ENCODE peak calls at places on chromosomes 6 and 20, in seven cellular contexts. F, W, Z, C, K, Q and G are unnamed samples.

GRCh38 chr6:107616776-107617175 is 126.9 kb downstream of the SOBP start:
- DNase-seq in F (no peak), W (no peak), Z (no peak), C (no peak), K (peak), Q (no peak), G (peak)

GRCh38 chr20:8094415-8094818 is 37.6 kb upstream of the PLCB1 start:
- DNase-seq in F (peak), W (no peak), Z (no peak), C (peak), K (no peak), Q (no peak), G (no peak)

GRCh38 chr6:158818580-158819212 is 472 bp downstream of the EZR start:
- DNase-seq in F (peak), W (peak), Z (peak), C (peak), K (peak), Q (peak), G (peak)

GRCh38 chr6:89432875-89433636 is at the start of gene ANKRD6:
- DNase-seq in F (peak), W (peak), Z (peak), C (peak), K (peak), Q (peak), G (peak)

GRCh38 chr20:36728986-36729385 is 16.9 kb downstream of the NDRG3 start:
- DNase-seq in F (no peak), W (no peak), Z (peak), C (no peak), K (no peak), Q (no peak), G (peak)

GRCh38 chr20:9220874-9221547 is 152.1 kb downstream of the PLCB4 start:
- DNase-seq in F (no peak), W (peak), Z (no peak), C (peak), K (no peak), Q (no peak), G (no peak)

GRCh38 chr20:25050501-25051350 is 7.2 kb downstream of the ACSS1 start:
- DNase-seq in F (no peak), W (no peak), Z (no peak), C (no peak), K (no peak), Q (no peak), G (no peak)

GRCh38 chr20:57770852-57771746 is 61.3 kb upstream of the PMEPA1 start:
- DNase-seq in F (no peak), W (no peak), Z (no peak), C (no peak), K (no peak), Q (no peak), G (no peak)

GRCh38 chr6:106133040-106133439 is 46.9 kb downstream of the PRDM1 start:
- DNase-seq in F (no peak), W (no peak), Z (no peak), C (no peak), K (no peak), Q (no peak), G (no peak)

GRCh38 chr20:39190666-39191570 is 228.8 kb downstream of the DHX35 start:
- DNase-seq in F (no peak), W (no peak), Z (peak), C (peak), K (no peak), Q (no peak), G (no peak)

GRCh38 chr20:32343438-32343837 is 14.7 kb upstream of the ASXL1 start:
- DNase-seq in F (no peak), W (no peak), Z (no peak), C (peak), K (peak), Q (peak), G (no peak)

GRCh38 chr20:25280051-25280573 is 32.2 kb downstream of the PYGB start:
- DNase-seq in F (no peak), W (no peak), Z (no peak), C (no peak), K (peak), Q (no peak), G (peak)

GRCh38 chr20:58718121-58718563 is 25.5 kb downstream of the NPEPL1 start:
- DNase-seq in F (no peak), W (no peak), Z (no peak), C (no peak), K (no peak), Q (peak), G (no peak)

GRCh38 chr6:89375427-89375868 is 22.9 kb upstream of the UBE2J1 start:
- DNase-seq in F (no peak), W (peak), Z (peak), C (no peak), K (peak), Q (peak), G (peak)

GRCh38 chr6:103107985-103108384 is 1714.5 kb downstream of the GRIK2 start:
- DNase-seq in F (no peak), W (no peak), Z (no peak), C (no peak), K (no peak), Q (no peak), G (no peak)

GRCh38 chr20:5821627-5822215 is 71.5 kb downstream of the SHLD1 start:
- DNase-seq in F (no peak), W (no peak), Z (no peak), C (no peak), K (no peak), Q (no peak), G (no peak)

GRCh38 chr20:17344775-17345174 is 117.9 kb downstream of the PCSK2 start:
- DNase-seq in F (no peak), W (no peak), Z (no peak), C (peak), K (no peak), Q (no peak), G (no peak)

GRCh38 chr6:127367023-127367375 is 23.6 kb upstream of the ECHDC1 start:
- DNase-seq in F (no peak), W (no peak), Z (no peak), C (no peak), K (no peak), Q (no peak), G (no peak)

GRCh38 chr6:79466222-79466834 is 70.9 kb downstream of the LCA5 start:
- DNase-seq in F (no peak), W (no peak), Z (no peak), C (peak), K (peak), Q (no peak), G (peak)

GRCh38 chr6:146884728-146885127 is 286.0 kb downstream of the ADGB start:
- DNase-seq in F (no peak), W (no peak), Z (no peak), C (no peak), K (no peak), Q (no peak), G (no peak)

GRCh38 chr20:43938932-43939761 is 24.5 kb downstream of the TOX2 start:
- DNase-seq in F (no peak), W (no peak), Z (peak), C (peak), K (no peak), Q (no peak), G (no peak)

GRCh38 chr6:29762781-29763214 is 39.6 kb downstream of the HLA-F start:
- DNase-seq in F (no peak), W (no peak), Z (no peak), C (peak), K (no peak), Q (peak), G (no peak)

GRCh38 chr20:59772931-59773913 is 160.2 kb downstream of the SYCP2 start:
- DNase-seq in F (no peak), W (no peak), Z (no peak), C (no peak), K (no peak), Q (no peak), G (no peak)

GRCh38 chr20:48006036-48006833 is 221.0 kb upstream of the SULF2 start:
- DNase-seq in F (no peak), W (no peak), Z (no peak), C (peak), K (no peak), Q (no peak), G (no peak)

GRCh38 chr20:41701596-41702350 is 83.6 kb upstream of the CHD6 start:
- DNase-seq in F (no peak), W (no peak), Z (peak), C (peak), K (peak), Q (no peak), G (no peak)

GRCh38 chr6:105968230-105968954 is 117.7 kb upstream of the PRDM1 start:
- DNase-seq in F (no peak), W (no peak), Z (peak), C (no peak), K (no peak), Q (no peak), G (no peak)

GRCh38 chr6:41733707-41734665 is 1.4 kb downstream of the TFEB start:
- DNase-seq in F (peak), W (peak), Z (peak), C (peak), K (peak), Q (peak), G (peak)

GRCh38 chr20:58344741-58345140 is 35.2 kb downstream of the RAB22A start:
- DNase-seq in F (no peak), W (no peak), Z (no peak), C (peak), K (no peak), Q (no peak), G (no peak)

GRCh38 chr20:25223179-25223661 is 24.7 kb upstream of the PYGB start:
- DNase-seq in F (no peak), W (no peak), Z (peak), C (peak), K (no peak), Q (peak), G (no peak)

GRCh38 chr20:58003525-58003924 is 224.9 kb downstream of the ANKRD60 start:
- DNase-seq in F (no peak), W (no peak), Z (no peak), C (no peak), K (peak), Q (no peak), G (peak)

GRCh38 chr6:142416179-142416578 is 114.4 kb downstream of the ADGRG6 start:
- DNase-seq in F (no peak), W (no peak), Z (no peak), C (peak), K (no peak), Q (no peak), G (no peak)

GRCh38 chr20:37265152-37265551 is 3.5 kb upstream of the GHRH start:
- DNase-seq in F (no peak), W (no peak), Z (no peak), C (no peak), K (no peak), Q (no peak), G (no peak)

GRCh38 chr6:7463785-7464184 is 74.2 kb downstream of the RIOK1 start:
- DNase-seq in F (no peak), W (peak), Z (peak), C (peak), K (no peak), Q (no peak), G (peak)